ENCODE peak calls at places on chromosome X, in seven cellular contexts. One of them, this sample, is unnamed.

GRCh38 chrX:22357621-22358020 is 84.9 kb downstream of the CBLL2 start:
- DNase-seq in WTC11: no peak
- DNase-seq in fibroblast of lung: no peak
- DNase-seq in type B pancreatic cell: no peak
- DNase-seq in neural progenitor cell: no peak
- DNase-seq in GM12864: no peak
- DNase-seq in A549: no peak
- DNase-seq in this sample: no peak

GRCh38 chrX:130896816-130897508 is 6.0 kb downstream of the ENOX2 start:
- DNase-seq in WTC11: no peak
- DNase-seq in fibroblast of lung: peak
- DNase-seq in type B pancreatic cell: no peak
- DNase-seq in neural progenitor cell: no peak
- DNase-seq in GM12864: no peak
- DNase-seq in A549: no peak
- DNase-seq in this sample: no peak

GRCh38 chrX:23287191-23287764 is 47.4 kb upstream of the PTCHD1 start:
- DNase-seq in WTC11: no peak
- DNase-seq in fibroblast of lung: no peak
- DNase-seq in type B pancreatic cell: no peak
- DNase-seq in neural progenitor cell: no peak
- DNase-seq in GM12864: no peak
- DNase-seq in A549: no peak
- DNase-seq in this sample: no peak

GRCh38 chrX:107673933-107674479 is 45.7 kb downstream of the PRPS1 start:
- DNase-seq in WTC11: no peak
- DNase-seq in fibroblast of lung: peak
- DNase-seq in type B pancreatic cell: no peak
- DNase-seq in neural progenitor cell: peak
- DNase-seq in GM12864: peak
- DNase-seq in A549: no peak
- DNase-seq in this sample: peak

GRCh38 chrX:367866-368265 is 18.8 kb downstream of the PPP2R3B start:
- DNase-seq in WTC11: no peak
- DNase-seq in fibroblast of lung: no peak
- DNase-seq in type B pancreatic cell: no peak
- DNase-seq in neural progenitor cell: peak
- DNase-seq in GM12864: no peak
- DNase-seq in A549: no peak
- DNase-seq in this sample: no peak

GRCh38 chrX:3142259-3143042 is 101.2 kb downstream of the ARSF start:
- DNase-seq in WTC11: no peak
- DNase-seq in fibroblast of lung: no peak
- DNase-seq in type B pancreatic cell: no peak
- DNase-seq in neural progenitor cell: no peak
- DNase-seq in GM12864: no peak
- DNase-seq in A549: peak
- DNase-seq in this sample: no peak

GRCh38 chrX:131918839-131919238 is 104.3 kb upstream of the STK26 start:
- DNase-seq in WTC11: no peak
- DNase-seq in fibroblast of lung: no peak
- DNase-seq in type B pancreatic cell: no peak
- DNase-seq in neural progenitor cell: no peak
- DNase-seq in GM12864: no peak
- DNase-seq in A549: no peak
- DNase-seq in this sample: peak

GRCh38 chrX:132489256-132490085 is 633 bp upstream of the MBNL3 start:
- DNase-seq in WTC11: peak
- DNase-seq in fibroblast of lung: peak
- DNase-seq in type B pancreatic cell: peak
- DNase-seq in neural progenitor cell: peak
- DNase-seq in GM12864: no peak
- DNase-seq in A549: peak
- DNase-seq in this sample: peak

GRCh38 chrX:71909956-71910355 is 689 bp upstream of the NHSL2 start:
- DNase-seq in WTC11: peak
- DNase-seq in fibroblast of lung: no peak
- DNase-seq in type B pancreatic cell: no peak
- DNase-seq in neural progenitor cell: peak
- DNase-seq in GM12864: no peak
- DNase-seq in A549: peak
- DNase-seq in this sample: no peak

GRCh38 chrX:150688911-150689451 is 4.2 kb upstream of the MTMR1 start:
- DNase-seq in WTC11: no peak
- DNase-seq in fibroblast of lung: peak
- DNase-seq in type B pancreatic cell: no peak
- DNase-seq in neural progenitor cell: no peak
- DNase-seq in GM12864: no peak
- DNase-seq in A549: peak
- DNase-seq in this sample: peak

GRCh38 chrX:54481751-54482150 is 14.3 kb downstream of the FGD1 start:
- DNase-seq in WTC11: peak
- DNase-seq in fibroblast of lung: no peak
- DNase-seq in type B pancreatic cell: no peak
- DNase-seq in neural progenitor cell: no peak
- DNase-seq in GM12864: no peak
- DNase-seq in A549: no peak
- DNase-seq in this sample: no peak
- TF ChIP-seq CTCF in WTC11: no peak
- TF ChIP-seq CTCF in fibroblast of lung: no peak
- TF ChIP-seq CTCF in type B pancreatic cell: peak
- TF ChIP-seq CTCF in neural progenitor cell: peak
- TF ChIP-seq CTCF in GM12864: no peak
- TF ChIP-seq CTCF in A549: no peak
- TF ChIP-seq CTCF in this sample: no peak

GRCh38 chrX:18898517-18898916 is 85.4 kb downstream of the PHKA2 start:
- DNase-seq in WTC11: no peak
- DNase-seq in fibroblast of lung: no peak
- DNase-seq in type B pancreatic cell: no peak
- DNase-seq in neural progenitor cell: no peak
- DNase-seq in GM12864: no peak
- DNase-seq in A549: no peak
- DNase-seq in this sample: no peak

GRCh38 chrX:18897611-18898010 is 86.3 kb downstream of the PHKA2 start:
- DNase-seq in WTC11: no peak
- DNase-seq in fibroblast of lung: no peak
- DNase-seq in type B pancreatic cell: no peak
- DNase-seq in neural progenitor cell: no peak
- DNase-seq in GM12864: no peak
- DNase-seq in A549: no peak
- DNase-seq in this sample: no peak

GRCh38 chrX:18900401-18900976 is 83.4 kb downstream of the PHKA2 start:
- DNase-seq in WTC11: no peak
- DNase-seq in fibroblast of lung: no peak
- DNase-seq in type B pancreatic cell: no peak
- DNase-seq in neural progenitor cell: no peak
- DNase-seq in GM12864: no peak
- DNase-seq in A549: no peak
- DNase-seq in this sample: peak

GRCh38 chrX:18898091-18898490 is 85.8 kb downstream of the PHKA2 start:
- DNase-seq in WTC11: no peak
- DNase-seq in fibroblast of lung: no peak
- DNase-seq in type B pancreatic cell: no peak
- DNase-seq in neural progenitor cell: no peak
- DNase-seq in GM12864: no peak
- DNase-seq in A549: no peak
- DNase-seq in this sample: no peak

DNA sequence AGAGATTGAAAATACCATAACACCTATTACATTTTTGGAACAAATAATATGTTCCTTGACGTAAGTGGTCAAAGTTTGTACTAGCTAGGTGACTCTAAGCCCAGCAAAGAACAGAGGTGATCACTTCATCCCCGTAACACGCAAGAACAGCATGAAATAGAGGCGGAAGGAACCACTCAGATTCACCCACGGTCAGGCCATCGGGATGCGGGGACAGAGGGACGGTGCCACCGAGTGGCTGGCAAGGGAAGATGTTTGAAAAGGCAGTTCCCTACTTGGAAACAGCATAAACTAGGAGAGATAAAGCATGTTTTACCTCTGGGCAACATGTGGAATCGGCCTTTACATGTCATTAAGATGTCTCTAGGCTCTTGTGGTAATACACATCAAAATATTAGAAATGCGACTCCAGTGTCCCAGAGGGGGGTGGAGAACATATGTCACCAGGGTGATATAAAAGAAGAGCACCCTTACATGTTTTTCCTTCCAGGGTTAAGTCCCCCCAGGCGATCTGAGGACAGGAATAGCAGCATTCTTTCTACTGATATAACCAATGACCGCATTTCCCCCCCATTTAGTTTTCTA is 84.0 kb downstream of the PHKA2 start:
- DNase-seq in WTC11: peak
- DNase-seq in fibroblast of lung: peak
- DNase-seq in type B pancreatic cell: no peak
- DNase-seq in neural progenitor cell: peak
- DNase-seq in GM12864: no peak
- DNase-seq in A549: peak
- DNase-seq in this sample: no peak
- TF ChIP-seq CTCF in WTC11: no peak
- TF ChIP-seq CTCF in fibroblast of lung: peak
- TF ChIP-seq CTCF in type B pancreatic cell: peak
- TF ChIP-seq CTCF in neural progenitor cell: peak
- TF ChIP-seq CTCF in GM12864: peak
- TF ChIP-seq CTCF in A549: peak
- TF ChIP-seq CTCF in this sample: peak

GRCh38 chrX:33324099-33324498 is 112.8 kb upstream of the DMD start:
- DNase-seq in WTC11: no peak
- DNase-seq in fibroblast of lung: no peak
- DNase-seq in type B pancreatic cell: no peak
- DNase-seq in neural progenitor cell: peak
- DNase-seq in GM12864: no peak
- DNase-seq in A549: no peak
- DNase-seq in this sample: peak
- TF ChIP-seq CTCF in WTC11: no peak
- TF ChIP-seq CTCF in fibroblast of lung: no peak
- TF ChIP-seq CTCF in type B pancreatic cell: peak
- TF ChIP-seq CTCF in neural progenitor cell: peak
- TF ChIP-seq CTCF in GM12864: no peak
- TF ChIP-seq CTCF in A549: no peak
- TF ChIP-seq CTCF in this sample: no peak

GRCh38 chrX:47643926-47644325 is 6.4 kb downstream of the ELK1 start:
- DNase-seq in WTC11: no peak
- DNase-seq in fibroblast of lung: peak
- DNase-seq in type B pancreatic cell: no peak
- DNase-seq in neural progenitor cell: peak
- DNase-seq in GM12864: no peak
- DNase-seq in A549: peak
- DNase-seq in this sample: peak
- TF ChIP-seq CTCF in WTC11: no peak
- TF ChIP-seq CTCF in fibroblast of lung: peak
- TF ChIP-seq CTCF in type B pancreatic cell: peak
- TF ChIP-seq CTCF in neural progenitor cell: peak
- TF ChIP-seq CTCF in GM12864: peak
- TF ChIP-seq CTCF in A549: peak
- TF ChIP-seq CTCF in this sample: peak

DNA sequence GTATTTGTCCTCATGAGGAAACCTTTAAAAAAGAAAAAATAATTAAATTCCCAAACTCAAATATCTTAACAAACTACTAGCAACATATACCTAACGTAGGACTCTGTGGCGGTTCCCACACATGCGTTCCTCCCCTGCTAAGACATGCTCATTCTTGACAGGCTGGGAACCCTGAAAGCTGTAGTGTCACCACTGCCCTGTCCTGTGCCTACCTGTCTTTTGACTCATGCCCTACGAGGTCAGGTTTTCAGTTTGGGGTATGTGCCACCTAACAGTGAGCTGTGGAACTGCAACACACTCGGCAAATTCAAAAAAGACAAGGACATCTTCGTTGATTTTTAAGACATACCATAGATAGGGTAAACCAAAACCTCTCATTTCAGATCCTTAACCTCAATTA is 17.8 kb downstream of the IDS start:
- DNase-seq in WTC11: peak
- DNase-seq in fibroblast of lung: no peak
- DNase-seq in type B pancreatic cell: no peak
- DNase-seq in neural progenitor cell: no peak
- DNase-seq in GM12864: no peak
- DNase-seq in A549: peak
- DNase-seq in this sample: peak
- TF ChIP-seq CTCF in WTC11: no peak
- TF ChIP-seq CTCF in fibroblast of lung: no peak
- TF ChIP-seq CTCF in type B pancreatic cell: no peak
- TF ChIP-seq CTCF in neural progenitor cell: peak
- TF ChIP-seq CTCF in GM12864: peak
- TF ChIP-seq CTCF in A549: peak
- TF ChIP-seq CTCF in this sample: peak

GRCh38 chrX:13598877-13599276 is 29.5 kb downstream of the EGFL6 start:
- DNase-seq in WTC11: peak
- DNase-seq in fibroblast of lung: peak
- DNase-seq in type B pancreatic cell: no peak
- DNase-seq in neural progenitor cell: peak
- DNase-seq in GM12864: no peak
- DNase-seq in A549: peak
- DNase-seq in this sample: peak
- TF ChIP-seq CTCF in WTC11: no peak
- TF ChIP-seq CTCF in fibroblast of lung: peak
- TF ChIP-seq CTCF in type B pancreatic cell: peak
- TF ChIP-seq CTCF in neural progenitor cell: peak
- TF ChIP-seq CTCF in GM12864: peak
- TF ChIP-seq CTCF in A549: peak
- TF ChIP-seq CTCF in this sample: peak

GRCh38 chrX:51641421-51642021 is 22.8 kb upstream of the CENPVL3 start:
- DNase-seq in WTC11: peak
- DNase-seq in fibroblast of lung: peak
- DNase-seq in type B pancreatic cell: no peak
- DNase-seq in neural progenitor cell: peak
- DNase-seq in GM12864: no peak
- DNase-seq in A549: peak
- DNase-seq in this sample: peak
- TF ChIP-seq CTCF in WTC11: peak
- TF ChIP-seq CTCF in fibroblast of lung: peak
- TF ChIP-seq CTCF in type B pancreatic cell: peak
- TF ChIP-seq CTCF in neural progenitor cell: peak
- TF ChIP-seq CTCF in GM12864: peak
- TF ChIP-seq CTCF in A549: peak
- TF ChIP-seq CTCF in this sample: peak

GRCh38 chrX:66144258-66144657 is 19.8 kb upstream of the HEPH start:
- DNase-seq in WTC11: no peak
- DNase-seq in fibroblast of lung: no peak
- DNase-seq in type B pancreatic cell: no peak
- DNase-seq in neural progenitor cell: no peak
- DNase-seq in GM12864: no peak
- DNase-seq in A549: no peak
- DNase-seq in this sample: no peak
- TF ChIP-seq CTCF in WTC11: no peak
- TF ChIP-seq CTCF in fibroblast of lung: no peak
- TF ChIP-seq CTCF in type B pancreatic cell: no peak
- TF ChIP-seq CTCF in neural progenitor cell: no peak
- TF ChIP-seq CTCF in GM12864: no peak
- TF ChIP-seq CTCF in A549: no peak
- TF ChIP-seq CTCF in this sample: no peak

DNA sequence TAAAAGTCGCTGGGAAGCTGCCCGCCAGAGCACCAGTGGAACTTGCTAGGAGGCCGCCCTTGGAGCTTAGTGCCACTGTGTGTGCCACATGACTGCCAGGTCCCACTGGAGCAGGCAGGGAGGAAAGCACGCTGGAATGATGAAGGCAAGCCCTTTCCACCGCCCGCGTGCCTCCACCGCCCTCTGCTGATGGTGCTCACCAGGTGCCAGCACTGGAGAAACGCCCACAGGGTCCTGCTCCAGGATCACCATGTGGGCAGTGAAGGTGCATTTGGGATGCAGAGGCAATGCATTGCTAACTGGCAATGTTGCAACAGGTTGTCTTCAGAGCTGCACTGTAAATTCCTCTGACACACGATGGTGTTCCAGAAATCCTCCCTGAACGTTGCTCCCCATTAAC is 76.3 kb downstream of the SHROOM2 start:
- DNase-seq in WTC11: peak
- DNase-seq in fibroblast of lung: no peak
- DNase-seq in type B pancreatic cell: no peak
- DNase-seq in neural progenitor cell: no peak
- DNase-seq in GM12864: no peak
- DNase-seq in A549: peak
- DNase-seq in this sample: no peak
- TF ChIP-seq CTCF in WTC11: no peak
- TF ChIP-seq CTCF in fibroblast of lung: no peak
- TF ChIP-seq CTCF in type B pancreatic cell: no peak
- TF ChIP-seq CTCF in neural progenitor cell: no peak
- TF ChIP-seq CTCF in GM12864: no peak
- TF ChIP-seq CTCF in A549: no peak
- TF ChIP-seq CTCF in this sample: no peak

This sample was measured in epithelial cell of esophagus.